ENCODE peak calls at places on chromosomes 7 and 10, in six cellular contexts. B is activated T-cell treated with anti-CD3 and anti-CD28 coated beads for 1 hour, K is GM12878, U is non-pigmented ciliary epithelial cell, Q is GDM1, G is AG08396. C is an unnamed sample.
A peak's percentile ranks its signal among the peaks of the same experiment; 100 is the strongest.

GRCh38 chr7:317643-318405 is 27.9 kb downstream of the FOXL3 start:
- DNase-seq in B (no peak), K (no peak), U (no peak), Q (no peak), G (no peak), C (no peak)

GRCh38 chr7:152871678-152872060 is 112.1 kb downstream of the ACTR3B start:
- DNase-seq in B (no peak), K (no peak), U (no peak), Q (no peak), G (no peak), C (no peak)

GRCh38 chr7:118657391-118658005 is 433.0 kb downstream of the ANKRD7 start:
- DNase-seq in B (no peak), K (peak; percentile 13), U (no peak), Q (no peak), G (no peak), C (no peak)

GRCh38 chr7:81484266-81484665 is 285.6 kb downstream of the HGF start:
- DNase-seq in B (no peak), K (no peak), U (peak; percentile 55), Q (no peak), G (peak; percentile 73), C (no peak)

GRCh38 chr7:116169060-116169459 is 41.3 kb upstream of the TES start:
- DNase-seq in B (no peak), K (no peak), U (peak; percentile 46), Q (no peak), G (peak; percentile 36), C (no peak)

GRCh38 chr10:408223-408622 is 273.0 kb downstream of the ZMYND11 start:
- DNase-seq in B (no peak), K (no peak), U (no peak), Q (no peak), G (no peak), C (no peak)

GRCh38 chr7:129646369-129647021 is 35.0 kb downstream of the NRF1 start:
- DNase-seq in B (no peak), K (no peak), U (no peak), Q (no peak), G (no peak), C (no peak)

GRCh38 chr7:119105381-119105780 is 880.9 kb downstream of the ANKRD7 start:
- DNase-seq in B (no peak), K (no peak), U (no peak), Q (no peak), G (no peak), C (no peak)

GRCh38 chr7:26326211-26326610 is 34.5 kb downstream of the SNX10 start:
- DNase-seq in B (no peak), K (no peak), U (no peak), Q (no peak), G (no peak), C (no peak)

GRCh38 chr10:127033116-127033515 is 127.9 kb downstream of the DOCK1 start:
- DNase-seq in B (no peak), K (no peak), U (no peak), Q (no peak), G (no peak), C (no peak)

GRCh38 chr10:25820496-25821415 is 113.3 kb upstream of the MYO3A start:
- DNase-seq in B (no peak), K (no peak), U (no peak), Q (no peak), G (no peak), C (no peak)

C was measured in activated B cell treated with CpG ODN at 0.5 μM for 24 hours.